ENCODE peak calls at places on chromosome 5, in ten cellular contexts. One of them, this sample, is unnamed.

GRCh38 chr5:151612689-151613427 is 21.7 kb upstream of the FAT2 start:
- DNase-seq in left ventricle myocardium inferior: no peak
- DNase-seq in ovary: no peak
- DNase-seq in A549: peak
- DNase-seq in cardiac fibroblast: no peak
- DNase-seq in AG09309: no peak
- DNase-seq in fibroblast of mammary gland: no peak
- DNase-seq in fibroblast of villous mesenchyme: no peak
- DNase-seq in neural crest cell: no peak
- DNase-seq in tibial nerve: no peak
- DNase-seq in this sample: no peak

GRCh38 chr5:116004248-116004647 is 28.0 kb upstream of the ARL14EPL start:
- DNase-seq in tibial nerve: no peak
- DNase-seq in fibroblast of mammary gland: no peak
- DNase-seq in fibroblast of villous mesenchyme: no peak
- DNase-seq in neural crest cell: no peak
- DNase-seq in left ventricle myocardium inferior: no peak
- DNase-seq in AG09309: no peak
- DNase-seq in ovary: no peak
- DNase-seq in A549: no peak
- DNase-seq in cardiac fibroblast: no peak
- DNase-seq in this sample: no peak

GRCh38 chr5:15690611-15691010 is 190.6 kb downstream of the FBXL7 start:
- DNase-seq in AG09309: no peak
- DNase-seq in left ventricle myocardium inferior: no peak
- DNase-seq in ovary: no peak
- DNase-seq in neural crest cell: no peak
- DNase-seq in cardiac fibroblast: no peak
- DNase-seq in tibial nerve: no peak
- DNase-seq in fibroblast of mammary gland: peak
- DNase-seq in fibroblast of villous mesenchyme: peak
- DNase-seq in A549: no peak
- DNase-seq in this sample: no peak

GRCh38 chr5:169242175-169242848 is 58.6 kb downstream of the SLIT3 start:
- DNase-seq in cardiac fibroblast: no peak
- DNase-seq in tibial nerve: no peak
- DNase-seq in A549: no peak
- DNase-seq in left ventricle myocardium inferior: no peak
- DNase-seq in fibroblast of villous mesenchyme: no peak
- DNase-seq in ovary: no peak
- DNase-seq in neural crest cell: no peak
- DNase-seq in fibroblast of mammary gland: no peak
- DNase-seq in AG09309: no peak
- DNase-seq in this sample: no peak

GRCh38 chr5:107121793-107122519 is 548.8 kb downstream of the EFNA5 start:
- DNase-seq in A549: no peak
- DNase-seq in AG09309: no peak
- DNase-seq in neural crest cell: no peak
- DNase-seq in left ventricle myocardium inferior: no peak
- DNase-seq in ovary: no peak
- DNase-seq in cardiac fibroblast: peak
- DNase-seq in tibial nerve: no peak
- DNase-seq in fibroblast of mammary gland: no peak
- DNase-seq in fibroblast of villous mesenchyme: no peak
- DNase-seq in this sample: no peak

GRCh38 chr5:170508660-170509322 is 5.0 kb downstream of the KCNIP1 start:
- DNase-seq in neural crest cell: no peak
- DNase-seq in A549: no peak
- DNase-seq in left ventricle myocardium inferior: no peak
- DNase-seq in AG09309: no peak
- DNase-seq in ovary: no peak
- DNase-seq in cardiac fibroblast: no peak
- DNase-seq in fibroblast of mammary gland: no peak
- DNase-seq in fibroblast of villous mesenchyme: no peak
- DNase-seq in tibial nerve: no peak
- DNase-seq in this sample: no peak

GRCh38 chr5:61362796-61363364 is 30.8 kb downstream of the ZSWIM6 start:
- DNase-seq in AG09309: no peak
- DNase-seq in fibroblast of villous mesenchyme: peak
- DNase-seq in cardiac fibroblast: peak
- DNase-seq in A549: peak
- DNase-seq in neural crest cell: no peak
- DNase-seq in left ventricle myocardium inferior: no peak
- DNase-seq in tibial nerve: no peak
- DNase-seq in ovary: no peak
- DNase-seq in fibroblast of mammary gland: peak
- DNase-seq in this sample: no peak

GRCh38 chr5:10701567-10702039 is 59.4 kb downstream of the DAP start:
- DNase-seq in ovary: peak
- DNase-seq in fibroblast of mammary gland: peak
- DNase-seq in fibroblast of villous mesenchyme: peak
- DNase-seq in A549: peak
- DNase-seq in left ventricle myocardium inferior: no peak
- DNase-seq in AG09309: no peak
- DNase-seq in tibial nerve: peak
- DNase-seq in neural crest cell: peak
- DNase-seq in cardiac fibroblast: peak
- DNase-seq in this sample: no peak

GRCh38 chr5:87151547-87151946 is 116.1 kb upstream of the RASA1 start:
- DNase-seq in A549: peak
- DNase-seq in neural crest cell: no peak
- DNase-seq in fibroblast of mammary gland: peak
- DNase-seq in tibial nerve: no peak
- DNase-seq in cardiac fibroblast: peak
- DNase-seq in AG09309: peak
- DNase-seq in ovary: no peak
- DNase-seq in left ventricle myocardium inferior: no peak
- DNase-seq in fibroblast of villous mesenchyme: peak
- DNase-seq in this sample: no peak

GRCh38 chr5:136811551-136811950 is 446.2 kb upstream of the TRPC7 start:
- DNase-seq in tibial nerve: no peak
- DNase-seq in left ventricle myocardium inferior: no peak
- DNase-seq in ovary: no peak
- DNase-seq in fibroblast of villous mesenchyme: peak
- DNase-seq in fibroblast of mammary gland: peak
- DNase-seq in A549: peak
- DNase-seq in neural crest cell: no peak
- DNase-seq in AG09309: peak
- DNase-seq in cardiac fibroblast: peak
- DNase-seq in this sample: no peak

GRCh38 chr5:160128632-160129031 is 9.4 kb upstream of the PWWP2A start:
- DNase-seq in neural crest cell: no peak
- DNase-seq in fibroblast of villous mesenchyme: no peak
- DNase-seq in ovary: no peak
- DNase-seq in tibial nerve: no peak
- DNase-seq in A549: no peak
- DNase-seq in fibroblast of mammary gland: no peak
- DNase-seq in cardiac fibroblast: no peak
- DNase-seq in left ventricle myocardium inferior: no peak
- DNase-seq in AG09309: no peak
- DNase-seq in this sample: no peak

GRCh38 chr5:59066367-59067163 is 483.7 kb downstream of the RAB3C start:
- DNase-seq in A549: peak
- DNase-seq in cardiac fibroblast: peak
- DNase-seq in tibial nerve: no peak
- DNase-seq in left ventricle myocardium inferior: no peak
- DNase-seq in neural crest cell: no peak
- DNase-seq in ovary: no peak
- DNase-seq in fibroblast of villous mesenchyme: no peak
- DNase-seq in AG09309: peak
- DNase-seq in fibroblast of mammary gland: peak
- DNase-seq in this sample: no peak

GRCh38 chr5:151825445-151825844 is 53.7 kb downstream of the G3BP1 start:
- DNase-seq in fibroblast of villous mesenchyme: peak
- DNase-seq in ovary: peak
- DNase-seq in neural crest cell: peak
- DNase-seq in cardiac fibroblast: peak
- DNase-seq in fibroblast of mammary gland: peak
- DNase-seq in tibial nerve: peak
- DNase-seq in A549: peak
- DNase-seq in left ventricle myocardium inferior: peak
- DNase-seq in AG09309: peak
- DNase-seq in this sample: no peak

GRCh38 chr5:91219803-91220371 is 163.2 kb downstream of the ARRDC3 start:
- DNase-seq in left ventricle myocardium inferior: no peak
- DNase-seq in A549: peak
- DNase-seq in ovary: no peak
- DNase-seq in tibial nerve: no peak
- DNase-seq in fibroblast of villous mesenchyme: no peak
- DNase-seq in AG09309: peak
- DNase-seq in fibroblast of mammary gland: peak
- DNase-seq in cardiac fibroblast: peak
- DNase-seq in neural crest cell: no peak
- DNase-seq in this sample: no peak

GRCh38 chr5:149656576-149657182 is 73.4 kb upstream of the PPARGC1B start:
- DNase-seq in fibroblast of villous mesenchyme: peak
- DNase-seq in cardiac fibroblast: no peak
- DNase-seq in ovary: no peak
- DNase-seq in tibial nerve: no peak
- DNase-seq in fibroblast of mammary gland: peak
- DNase-seq in left ventricle myocardium inferior: peak
- DNase-seq in AG09309: no peak
- DNase-seq in neural crest cell: no peak
- DNase-seq in A549: peak
- DNase-seq in this sample: no peak
- TF ChIP-seq CTCF in fibroblast of villous mesenchyme: peak
- TF ChIP-seq CTCF in cardiac fibroblast: peak
- TF ChIP-seq CTCF in ovary: no peak
- TF ChIP-seq CTCF in tibial nerve: peak
- TF ChIP-seq CTCF in fibroblast of mammary gland: peak
- TF ChIP-seq CTCF in left ventricle myocardium inferior: peak
- TF ChIP-seq CTCF in AG09309: peak
- TF ChIP-seq CTCF in neural crest cell: peak
- TF ChIP-seq CTCF in A549: peak
- TF ChIP-seq CTCF in this sample: no peak

GRCh38 chr5:8993031-8993430 is 552.8 kb downstream of the SEMA5A start:
- DNase-seq in left ventricle myocardium inferior: no peak
- DNase-seq in fibroblast of villous mesenchyme: no peak
- DNase-seq in A549: peak
- DNase-seq in ovary: no peak
- DNase-seq in fibroblast of mammary gland: peak
- DNase-seq in tibial nerve: no peak
- DNase-seq in cardiac fibroblast: peak
- DNase-seq in AG09309: no peak
- DNase-seq in neural crest cell: no peak
- DNase-seq in this sample: no peak
- TF ChIP-seq CTCF in left ventricle myocardium inferior: no peak
- TF ChIP-seq CTCF in fibroblast of villous mesenchyme: peak
- TF ChIP-seq CTCF in A549: no peak
- TF ChIP-seq CTCF in ovary: no peak
- TF ChIP-seq CTCF in fibroblast of mammary gland: peak
- TF ChIP-seq CTCF in tibial nerve: no peak
- TF ChIP-seq CTCF in cardiac fibroblast: peak
- TF ChIP-seq CTCF in AG09309: peak
- TF ChIP-seq CTCF in neural crest cell: peak
- TF ChIP-seq CTCF in this sample: no peak

GRCh38 chr5:76544268-76544926 is 78.8 kb downstream of the F2RL2 start:
- DNase-seq in cardiac fibroblast: peak
- DNase-seq in fibroblast of mammary gland: peak
- DNase-seq in fibroblast of villous mesenchyme: peak
- DNase-seq in A549: peak
- DNase-seq in tibial nerve: no peak
- DNase-seq in left ventricle myocardium inferior: no peak
- DNase-seq in AG09309: no peak
- DNase-seq in neural crest cell: peak
- DNase-seq in ovary: no peak
- DNase-seq in this sample: no peak
- TF ChIP-seq CTCF in cardiac fibroblast: peak
- TF ChIP-seq CTCF in fibroblast of mammary gland: peak
- TF ChIP-seq CTCF in fibroblast of villous mesenchyme: peak
- TF ChIP-seq CTCF in A549: peak
- TF ChIP-seq CTCF in tibial nerve: peak
- TF ChIP-seq CTCF in left ventricle myocardium inferior: peak
- TF ChIP-seq CTCF in AG09309: peak
- TF ChIP-seq CTCF in neural crest cell: peak
- TF ChIP-seq CTCF in ovary: no peak
- TF ChIP-seq CTCF in this sample: no peak

GRCh38 chr5:75823811-75824210 is 106.6 kb upstream of the POC5 start:
- DNase-seq in AG09309: no peak
- DNase-seq in left ventricle myocardium inferior: no peak
- DNase-seq in A549: no peak
- DNase-seq in tibial nerve: no peak
- DNase-seq in fibroblast of mammary gland: no peak
- DNase-seq in fibroblast of villous mesenchyme: no peak
- DNase-seq in cardiac fibroblast: no peak
- DNase-seq in ovary: no peak
- DNase-seq in neural crest cell: no peak
- DNase-seq in this sample: no peak
- TF ChIP-seq CTCF in AG09309: no peak
- TF ChIP-seq CTCF in left ventricle myocardium inferior: no peak
- TF ChIP-seq CTCF in A549: no peak
- TF ChIP-seq CTCF in tibial nerve: no peak
- TF ChIP-seq CTCF in fibroblast of mammary gland: no peak
- TF ChIP-seq CTCF in fibroblast of villous mesenchyme: no peak
- TF ChIP-seq CTCF in cardiac fibroblast: no peak
- TF ChIP-seq CTCF in ovary: no peak
- TF ChIP-seq CTCF in neural crest cell: no peak
- TF ChIP-seq CTCF in this sample: no peak

GRCh38 chr5:176817864-176818377 is 7.6 kb downstream of the UNC5A start:
- DNase-seq in tibial nerve: no peak
- DNase-seq in fibroblast of villous mesenchyme: peak
- DNase-seq in neural crest cell: peak
- DNase-seq in left ventricle myocardium inferior: no peak
- DNase-seq in fibroblast of mammary gland: peak
- DNase-seq in ovary: no peak
- DNase-seq in AG09309: no peak
- DNase-seq in A549: peak
- DNase-seq in cardiac fibroblast: peak
- DNase-seq in this sample: no peak
- TF ChIP-seq CTCF in tibial nerve: no peak
- TF ChIP-seq CTCF in fibroblast of villous mesenchyme: peak
- TF ChIP-seq CTCF in neural crest cell: peak
- TF ChIP-seq CTCF in left ventricle myocardium inferior: peak
- TF ChIP-seq CTCF in fibroblast of mammary gland: peak
- TF ChIP-seq CTCF in ovary: no peak
- TF ChIP-seq CTCF in AG09309: peak
- TF ChIP-seq CTCF in A549: peak
- TF ChIP-seq CTCF in cardiac fibroblast: peak
- TF ChIP-seq CTCF in this sample: no peak

DNA sequence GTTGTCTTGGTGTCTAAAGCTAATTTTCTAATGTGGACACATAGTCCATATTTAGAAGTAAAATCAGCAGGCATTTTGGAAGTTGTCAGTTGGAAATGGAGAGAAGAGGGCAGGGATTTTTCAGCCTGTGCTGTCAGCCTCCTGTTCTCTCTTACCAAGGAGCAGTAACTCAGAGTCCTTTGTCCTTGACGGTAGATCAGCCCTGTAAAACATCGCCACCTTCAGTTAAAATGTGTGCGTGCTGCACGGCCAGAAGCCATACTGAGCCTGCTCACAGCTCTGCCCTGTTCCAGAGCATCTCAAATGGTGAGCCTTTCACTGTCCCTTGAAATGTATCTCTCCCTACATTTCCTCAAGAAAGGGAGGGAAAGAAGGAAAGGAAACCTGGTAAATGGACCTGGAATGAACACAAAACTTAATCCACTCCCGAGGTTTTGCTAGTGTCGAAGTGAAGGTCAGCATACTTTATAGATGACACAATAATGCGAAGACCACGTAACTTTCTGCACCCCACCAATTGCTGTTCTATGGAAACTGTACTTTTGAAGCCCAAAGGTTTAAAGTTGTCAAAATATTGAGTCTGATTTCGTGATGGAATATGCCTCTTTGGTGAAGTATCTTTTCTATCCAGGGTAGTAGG is 103.6 kb downstream of the SNCAIP start:
- DNase-seq in fibroblast of mammary gland: peak
- DNase-seq in A549: peak
- DNase-seq in left ventricle myocardium inferior: peak
- DNase-seq in cardiac fibroblast: peak
- DNase-seq in neural crest cell: peak
- DNase-seq in AG09309: peak
- DNase-seq in ovary: peak
- DNase-seq in fibroblast of villous mesenchyme: peak
- DNase-seq in tibial nerve: peak
- DNase-seq in this sample: no peak
- TF ChIP-seq CTCF in fibroblast of mammary gland: peak
- TF ChIP-seq CTCF in A549: peak
- TF ChIP-seq CTCF in left ventricle myocardium inferior: peak
- TF ChIP-seq CTCF in cardiac fibroblast: peak
- TF ChIP-seq CTCF in neural crest cell: peak
- TF ChIP-seq CTCF in AG09309: peak
- TF ChIP-seq CTCF in ovary: peak
- TF ChIP-seq CTCF in fibroblast of villous mesenchyme: peak
- TF ChIP-seq CTCF in tibial nerve: peak
- TF ChIP-seq CTCF in this sample: no peak